ENCODE peak calls at places on chromosomes 12 and 14, in five cellular contexts. One of them, this sample, is unnamed.

GRCh38 chr12:79326225-79326624 is 364.5 kb downstream of the PAWR start:
- DNase-seq in GM06990: no peak
- DNase-seq in AG04450: no peak
- DNase-seq in brain microvascular endothelial cell: no peak
- DNase-seq in AG09309: no peak
- DNase-seq in this sample: no peak

GRCh38 chr12:130830246-130830551 is 8.9 kb downstream of the STX2 start:
- DNase-seq in AG09309: no peak
- DNase-seq in brain microvascular endothelial cell: no peak
- DNase-seq in AG04450: no peak
- DNase-seq in GM06990: no peak
- DNase-seq in this sample: no peak

GRCh38 chr12:114746297-114747074 is 62.5 kb upstream of the TBX3 start:
- DNase-seq in AG04450: no peak
- DNase-seq in AG09309: peak
- DNase-seq in brain microvascular endothelial cell: no peak
- DNase-seq in GM06990: no peak
- DNase-seq in this sample: no peak

GRCh38 chr12:89384050-89384749 is 31.9 kb upstream of the DUSP6 start:
- DNase-seq in AG04450: peak
- DNase-seq in AG09309: peak
- DNase-seq in GM06990: no peak
- DNase-seq in brain microvascular endothelial cell: peak
- DNase-seq in this sample: no peak

GRCh38 chr14:20631821-20632389 is 9.6 kb downstream of the OR6S1 start:
- DNase-seq in GM06990: peak
- DNase-seq in AG04450: no peak
- DNase-seq in AG09309: no peak
- DNase-seq in brain microvascular endothelial cell: peak
- DNase-seq in this sample: peak

GRCh38 chr14:93085916-93086315 is 29.8 kb downstream of the ITPK1 start:
- DNase-seq in AG04450: no peak
- DNase-seq in AG09309: no peak
- DNase-seq in brain microvascular endothelial cell: no peak
- DNase-seq in GM06990: no peak
- DNase-seq in this sample: no peak

GRCh38 chr12:4112734-4113396 is 160.7 kb upstream of the CCND2 start:
- DNase-seq in AG09309: no peak
- DNase-seq in GM06990: no peak
- DNase-seq in AG04450: no peak
- DNase-seq in brain microvascular endothelial cell: peak
- DNase-seq in this sample: peak

GRCh38 chr14:65961004-65961403 is 525.2 kb upstream of the CCDC196 start:
- DNase-seq in AG09309: no peak
- DNase-seq in GM06990: peak
- DNase-seq in brain microvascular endothelial cell: peak
- DNase-seq in AG04450: no peak
- DNase-seq in this sample: peak

GRCh38 chr14:74035556-74035955 is 16.4 kb downstream of the BBOF1 start:
- DNase-seq in AG04450: no peak
- DNase-seq in AG09309: no peak
- DNase-seq in brain microvascular endothelial cell: peak
- DNase-seq in GM06990: no peak
- DNase-seq in this sample: no peak

GRCh38 chr14:95741051-95741490 is 27.1 kb upstream of the TCL1A start:
- DNase-seq in AG09309: no peak
- DNase-seq in AG04450: no peak
- DNase-seq in brain microvascular endothelial cell: no peak
- DNase-seq in GM06990: no peak
- DNase-seq in this sample: no peak

GRCh38 chr12:132779781-132780353 is 18.2 kb upstream of the ANKLE2 start:
- DNase-seq in AG09309: no peak
- DNase-seq in GM06990: no peak
- DNase-seq in AG04450: no peak
- DNase-seq in brain microvascular endothelial cell: no peak
- DNase-seq in this sample: no peak

GRCh38 chr14:55136868-55137785 is 8.1 kb downstream of the LGALS3 start:
- DNase-seq in GM06990: no peak
- DNase-seq in AG09309: peak
- DNase-seq in brain microvascular endothelial cell: peak
- DNase-seq in AG04450: peak
- DNase-seq in this sample: no peak

GRCh38 chr14:103930051-103930604 is 1.9 kb downstream of the TDRD9 start:
- DNase-seq in AG04450: no peak
- DNase-seq in brain microvascular endothelial cell: no peak
- DNase-seq in GM06990: no peak
- DNase-seq in AG09309: no peak
- DNase-seq in this sample: no peak

GRCh38 chr14:25411933-25412757 is 362.2 kb upstream of the STXBP6 start:
- DNase-seq in brain microvascular endothelial cell: no peak
- DNase-seq in AG09309: no peak
- DNase-seq in AG04450: no peak
- DNase-seq in GM06990: no peak
- DNase-seq in this sample: no peak

GRCh38 chr12:97063292-97063935 is 156.4 kb downstream of the NEDD1 start:
- DNase-seq in AG04450: no peak
- DNase-seq in brain microvascular endothelial cell: no peak
- DNase-seq in GM06990: no peak
- DNase-seq in AG09309: no peak
- DNase-seq in this sample: no peak

GRCh38 chr14:80784824-80785223 is 156.7 kb downstream of the CEP128 start:
- DNase-seq in GM06990: no peak
- DNase-seq in AG04450: no peak
- DNase-seq in brain microvascular endothelial cell: peak
- DNase-seq in AG09309: peak
- DNase-seq in this sample: no peak

GRCh38 chr12:93737457-93738198 is 60.5 kb downstream of the CRADD start:
- DNase-seq in brain microvascular endothelial cell: no peak
- DNase-seq in AG09309: no peak
- DNase-seq in AG04450: no peak
- DNase-seq in GM06990: no peak
- DNase-seq in this sample: no peak

GRCh38 chr12:49092086-49092815 is 2.4 kb downstream of the DHH start:
- DNase-seq in brain microvascular endothelial cell: no peak
- DNase-seq in AG09309: no peak
- DNase-seq in GM06990: peak
- DNase-seq in AG04450: no peak
- DNase-seq in this sample: peak

GRCh38 chr12:46831335-46832083 is 5.7 kb upstream of the SLC38A4 start:
- DNase-seq in GM06990: no peak
- DNase-seq in brain microvascular endothelial cell: no peak
- DNase-seq in AG04450: no peak
- DNase-seq in AG09309: no peak
- DNase-seq in this sample: no peak

GRCh38 chr14:74501135-74501614 is 7.6 kb downstream of the ISCA2 start:
- DNase-seq in brain microvascular endothelial cell: peak
- DNase-seq in GM06990: no peak
- DNase-seq in AG09309: no peak
- DNase-seq in AG04450: peak
- DNase-seq in this sample: no peak

GRCh38 chr14:91152499-91152898 is 38.6 kb downstream of the DGLUCY start:
- DNase-seq in GM06990: no peak
- DNase-seq in AG04450: no peak
- DNase-seq in AG09309: no peak
- DNase-seq in brain microvascular endothelial cell: no peak
- DNase-seq in this sample: no peak

GRCh38 chr12:43238281-43238680 is 313.7 kb downstream of the ADAMTS20 start:
- DNase-seq in GM06990: no peak
- DNase-seq in AG04450: no peak
- DNase-seq in AG09309: no peak
- DNase-seq in brain microvascular endothelial cell: peak
- DNase-seq in this sample: no peak

GRCh38 chr14:31700282-31701074 is 139.3 kb downstream of the NUBPL start:
- DNase-seq in AG04450: no peak
- DNase-seq in brain microvascular endothelial cell: no peak
- DNase-seq in AG09309: no peak
- DNase-seq in GM06990: no peak
- DNase-seq in this sample: no peak

GRCh38 chr14:63543826-63544320 is 696 bp upstream of the PPP2R5E start:
- DNase-seq in AG09309: no peak
- DNase-seq in GM06990: no peak
- DNase-seq in brain microvascular endothelial cell: no peak
- DNase-seq in AG04450: no peak
- DNase-seq in this sample: no peak

GRCh38 chr12:106304001-106304421 is 1.5 kb downstream of the TCP11L2 start:
- DNase-seq in AG09309: no peak
- DNase-seq in GM06990: no peak
- DNase-seq in AG04450: no peak
- DNase-seq in brain microvascular endothelial cell: no peak
- DNase-seq in this sample: no peak

GRCh38 chr12:113965951-113966797 is at the start of gene RBM19:
- DNase-seq in AG09309: peak
- DNase-seq in AG04450: peak
- DNase-seq in brain microvascular endothelial cell: peak
- DNase-seq in GM06990: peak
- DNase-seq in this sample: peak

GRCh38 chr14:43793579-43793978 is 713.5 kb downstream of the FSCB start:
- DNase-seq in AG09309: no peak
- DNase-seq in GM06990: no peak
- DNase-seq in AG04450: no peak
- DNase-seq in brain microvascular endothelial cell: no peak
- DNase-seq in this sample: no peak

GRCh38 chr12:77575376-77575775 is 255.3 kb upstream of the NAV3 start:
- DNase-seq in brain microvascular endothelial cell: no peak
- DNase-seq in AG09309: peak
- DNase-seq in AG04450: no peak
- DNase-seq in GM06990: no peak
- DNase-seq in this sample: no peak

GRCh38 chr12:50620050-50620974 is 115.5 kb downstream of the DIP2B start:
- DNase-seq in brain microvascular endothelial cell: peak
- DNase-seq in GM06990: peak
- DNase-seq in AG09309: peak
- DNase-seq in AG04450: no peak
- DNase-seq in this sample: no peak

DNA sequence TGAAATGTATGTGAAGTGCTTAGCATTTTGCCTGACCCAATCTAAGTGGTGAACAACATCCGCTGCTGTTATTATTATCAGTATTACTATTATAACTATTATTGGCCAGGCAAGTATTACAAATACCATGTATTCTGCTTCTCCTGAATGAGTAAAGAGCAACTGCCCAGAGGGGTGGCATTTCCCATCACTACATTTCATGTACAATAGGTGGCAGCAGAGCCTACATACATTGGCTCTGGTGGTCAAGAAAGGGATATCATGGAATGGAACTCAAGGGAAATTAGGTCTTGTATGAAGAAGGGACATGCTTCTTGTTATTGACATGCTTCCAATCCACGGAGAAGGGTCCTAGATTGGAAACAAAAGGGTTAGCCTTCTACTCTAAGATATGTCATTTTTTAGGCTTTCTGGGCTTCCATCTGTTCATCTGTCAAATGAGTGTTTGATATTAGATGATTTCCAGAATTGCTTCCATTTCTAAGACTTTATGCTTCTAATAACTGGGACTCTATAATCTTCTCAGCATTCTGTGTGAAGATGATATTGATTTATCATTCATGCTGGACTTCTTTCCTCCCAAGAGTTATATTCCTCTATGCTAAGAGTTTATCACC is 239.0 kb downstream of the SSPN start:
- DNase-seq in brain microvascular endothelial cell: peak
- DNase-seq in AG04450: peak
- DNase-seq in GM06990: no peak
- DNase-seq in AG09309: peak
- DNase-seq in this sample: peak
- TF ChIP-seq CTCF in brain microvascular endothelial cell: peak
- TF ChIP-seq CTCF in AG04450: peak
- TF ChIP-seq CTCF in GM06990: peak
- TF ChIP-seq CTCF in AG09309: peak
- TF ChIP-seq CTCF in this sample: peak

DNA sequence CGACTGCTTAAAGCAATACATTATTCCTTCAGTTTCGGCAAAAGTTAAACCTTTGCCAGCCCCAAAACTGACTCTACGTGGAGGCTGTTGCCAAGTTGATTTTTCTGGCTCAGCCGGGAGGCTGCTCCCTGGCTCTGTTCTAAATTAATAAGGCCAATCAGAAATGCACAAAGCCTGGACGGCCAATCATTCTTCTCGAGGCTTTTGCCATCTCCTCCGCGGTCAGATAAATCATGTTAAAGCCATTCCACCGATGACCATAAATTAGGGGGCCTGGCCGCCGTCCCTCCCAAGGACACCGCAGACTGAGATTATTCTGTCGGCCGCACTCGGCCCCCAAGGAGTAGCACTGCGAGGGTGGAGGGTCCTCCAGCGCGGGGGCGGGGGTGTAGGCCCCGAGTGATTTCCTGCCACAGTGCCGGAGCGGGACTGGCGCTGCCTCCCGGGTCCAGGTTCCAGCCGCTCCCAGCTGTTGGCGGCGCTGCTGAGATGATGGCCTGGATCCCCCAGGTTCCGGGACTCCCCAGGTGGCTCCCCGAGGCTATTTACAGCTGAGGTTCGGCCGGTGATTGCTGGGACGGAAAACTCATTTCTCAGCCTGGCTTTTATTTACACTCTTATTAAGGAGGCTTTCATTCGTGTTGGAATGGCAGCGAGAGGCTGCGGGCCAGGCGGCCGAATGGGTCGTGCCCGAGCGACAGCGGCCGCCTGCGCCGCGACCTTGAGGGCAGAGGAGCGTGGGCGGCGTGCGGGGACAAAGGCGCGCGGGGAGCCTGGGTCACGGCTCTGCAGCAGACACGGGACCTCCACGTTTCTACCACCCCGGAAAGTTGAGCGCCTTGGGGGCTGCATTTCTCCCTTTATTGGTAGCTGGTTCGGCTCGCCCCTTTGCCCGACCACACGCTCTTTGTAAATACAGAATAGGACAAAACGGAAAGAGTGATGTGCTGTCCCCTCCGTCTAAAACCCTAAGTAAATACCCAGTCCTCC is 165.2 kb downstream of the MON2 start:
- DNase-seq in brain microvascular endothelial cell: peak
- DNase-seq in GM06990: peak
- DNase-seq in AG09309: peak
- DNase-seq in AG04450: peak
- DNase-seq in this sample: peak
- TF ChIP-seq CTCF in brain microvascular endothelial cell: peak
- TF ChIP-seq CTCF in GM06990: peak
- TF ChIP-seq CTCF in AG09309: peak
- TF ChIP-seq CTCF in AG04450: peak
- TF ChIP-seq CTCF in this sample: peak

DNA sequence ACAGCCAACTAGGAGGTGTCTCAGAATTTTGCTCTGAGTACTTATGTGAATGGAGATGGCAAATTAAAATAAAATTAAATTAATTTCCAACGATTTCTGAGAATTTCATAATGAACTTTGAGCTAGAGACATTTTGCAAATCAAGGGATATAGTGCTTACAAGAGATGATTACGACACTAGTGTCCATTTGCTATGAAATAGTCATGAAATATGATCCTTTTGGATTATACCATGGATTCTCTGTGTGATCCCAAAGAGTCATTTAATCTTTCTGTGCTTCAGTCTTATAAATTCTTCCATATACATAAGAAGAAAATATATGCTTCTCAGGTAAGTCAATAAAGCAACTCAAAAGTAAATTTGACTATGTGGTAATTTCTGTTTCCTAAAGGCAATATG is 240.6 kb downstream of the SLC25A21 start:
- DNase-seq in AG04450: no peak
- DNase-seq in brain microvascular endothelial cell: no peak
- DNase-seq in GM06990: no peak
- DNase-seq in AG09309: no peak
- DNase-seq in this sample: no peak
- TF ChIP-seq CTCF in AG04450: no peak
- TF ChIP-seq CTCF in brain microvascular endothelial cell: no peak
- TF ChIP-seq CTCF in GM06990: no peak
- TF ChIP-seq CTCF in AG09309: no peak
- TF ChIP-seq CTCF in this sample: no peak

GRCh38 chr12:54355104-54355815 is 9.0 kb downstream of the GPR84 start:
- DNase-seq in AG04450: no peak
- DNase-seq in GM06990: no peak
- DNase-seq in brain microvascular endothelial cell: no peak
- DNase-seq in AG09309: no peak
- DNase-seq in this sample: no peak
- TF ChIP-seq CTCF in AG04450: no peak
- TF ChIP-seq CTCF in GM06990: no peak
- TF ChIP-seq CTCF in brain microvascular endothelial cell: peak
- TF ChIP-seq CTCF in AG09309: no peak
- TF ChIP-seq CTCF in this sample: no peak

This sample was measured in GM12865.